ENCODE peak calls at places on chromosomes 3 and 15, in six cellular contexts. O is nephron progenitor cell, V is HEK293T, K is Kasumi-1, Q is GM04504, U is amniotic epithelial cell. Z is an unnamed sample.

GRCh38 chr15:69305204-69305931 is 6.7 kb downstream of the PAQR5 start:
- DNase-seq in O (no peak), V (no peak), K (no peak), Q (peak), U (peak), Z (no peak)

GRCh38 chr3:134754768-134755559 is 40.1 kb upstream of the EPHB1 start:
- DNase-seq in O (peak), V (peak), K (peak), Q (peak), U (peak), Z (peak)

GRCh38 chr3:163071684-163072083 is 1575.1 kb downstream of the OTOL1 start:
- DNase-seq in O (no peak), V (no peak), K (no peak), Q (no peak), U (peak), Z (no peak)

GRCh38 chr15:31344824-31345605 is 18.4 kb downstream of the KLF13 start:
- DNase-seq in O (no peak), V (no peak), K (no peak), Q (no peak), U (no peak), Z (peak)

GRCh38 chr15:58299311-58299850 is 132.4 kb upstream of the LIPC start:
- DNase-seq in O (no peak), V (no peak), K (no peak), Q (no peak), U (peak), Z (no peak)

GRCh38 chr15:29888651-29889050 is 66.4 kb upstream of the TJP1 start:
- DNase-seq in O (peak), V (no peak), K (no peak), Q (no peak), U (peak), Z (no peak)

GRCh38 chr3:14508505-14508819 is 31.7 kb downstream of the GRIP2 start:
- DNase-seq in O (no peak), V (no peak), K (no peak), Q (no peak), U (no peak), Z (no peak)

GRCh38 chr3:115804722-115805121 is 181.4 kb downstream of the GAP43 start:
- DNase-seq in O (no peak), V (no peak), K (no peak), Q (peak), U (peak), Z (no peak)

Z was measured in GM10248.